ENCODE peak calls at places on chromosomes 7 and 10, in four cellular contexts. B is COR-L47; L is activated T-cell treated with anti-CD3 and anti-CD28 coated beads for 4 hours; R is activated naive CD8-positive, alpha-beta T cell treated with anti-CD3 and anti-CD28 coated beads for 36 hours. Q is an unnamed sample.

GRCh38 chr10:50511512-50512213 is 112.1 kb downstream of the SGMS1 start:
- DNase-seq in B (no peak), L (no peak), R (no peak), Q (no peak)

GRCh38 chr7:49324707-49325106 is 400.4 kb downstream of the CDC14C start:
- DNase-seq in B (peak; percentile 21), L (no peak), R (no peak), Q (no peak)

GRCh38 chr7:31126976-31127375 is 74.9 kb downstream of the ADCYAP1R1 start:
- DNase-seq in R (no peak), B (peak; percentile 5), L (no peak), Q (no peak)

GRCh38 chr10:113922787-113923570 is 68.5 kb downstream of the NHLRC2 start:
- DNase-seq in L (no peak), R (no peak), B (no peak), Q (no peak)

GRCh38 chr7:142478479-142479220 is 220.8 kb upstream of the PRSS58 start:
- DNase-seq in L (no peak), B (peak; percentile 35), R (no peak), Q (no peak)

GRCh38 chr7:107345898-107346297 is 124.0 kb upstream of the GPR22 start:
- DNase-seq in L (no peak), B (no peak), R (no peak), Q (no peak)

GRCh38 chr10:42974693-42975002 is 102.2 kb upstream of the RET start:
- DNase-seq in R (no peak), L (no peak), B (no peak), Q (no peak)

GRCh38 chr7:116087984-116088383 is 57.4 kb upstream of the TFEC start:
- DNase-seq in L (no peak), B (no peak), R (no peak), Q (no peak)

GRCh38 chr7:102304668-102305067 is 18.0 kb downstream of the SH2B2 start:
- DNase-seq in B (no peak), L (no peak), R (no peak), Q (no peak)

GRCh38 chr7:75054744-75055527 is 18.7 kb downstream of the RCC1L start:
- DNase-seq in L (no peak), B (no peak), R (no peak), Q (no peak)

GRCh38 chr7:45077579-45077978 is 11.2 kb downstream of the NACAD start:
- DNase-seq in L (no peak), R (no peak), B (no peak), Q (no peak)